ENCODE peak calls at places on chromosomes 4 and X, in four cellular contexts. F, B, D and H are unnamed samples.

GRCh38 chr4:105472871-105473339 is 957 bp downstream of the PPA2 start:
- DNase-seq in F (no peak), B (no peak), D (no peak), H (no peak)

GRCh38 chr4:136741468-136741867 is 790.8 kb downstream of the PCDH18 start:
- DNase-seq in F (no peak), B (no peak), D (no peak), H (no peak)

GRCh38 chr4:65450899-65451298 is 219.4 kb downstream of the EPHA5 start:
- DNase-seq in F (no peak), B (no peak), D (no peak), H (no peak)

GRCh38 chr4:104747635-104748034 is 252.9 kb upstream of the CXXC4 start:
- DNase-seq in F (no peak), B (no peak), D (peak), H (peak)

GRCh38 chrX:104315555-104315954 is 60.8 kb upstream of the ESX1 start:
- DNase-seq in F (no peak), B (no peak), D (no peak), H (peak)

GRCh38 chr4:159216834-159217233 is 114.0 kb downstream of the RAPGEF2 start:
- DNase-seq in F (no peak), B (no peak), D (no peak), H (no peak)

GRCh38 chrX:107684956-107685385 is 56.7 kb downstream of the PRPS1 start:
- DNase-seq in F (peak), B (no peak), D (no peak), H (peak)

GRCh38 chr4:126895988-126896570 is 736.7 kb upstream of the INTU start:
- DNase-seq in F (no peak), B (no peak), D (no peak), H (no peak)

GRCh38 chrX:1249101-1249887 is 19.3 kb upstream of the CSF2RA start:
- DNase-seq in F (peak), B (peak), D (no peak), H (peak)